ENCODE peak calls at places on chromosomes 1 and 21, in five cellular contexts. C, I, E, X and U are unnamed samples.

GRCh38 chr1:156663178-156663577 is 14.0 kb downstream of the NES start:
- DNase-seq in C (no peak), I (no peak), E (peak; percentile 58), X (no peak), U (peak; percentile 52)

GRCh38 chr1:52927219-52928082 is at the start of gene SCP2:
- DNase-seq in C (peak; percentile 65), I (peak; percentile 83), E (peak; percentile 86), X (peak; percentile 94), U (peak; percentile 86)

GRCh38 chr1:179754031-179754624 is 11.0 kb downstream of the FAM163A start:
- DNase-seq in C (peak; percentile 53), I (no peak), E (no peak), X (no peak), U (no peak)

GRCh38 chr1:209672705-209673630 is 2.2 kb upstream of the G0S2 start:
- DNase-seq in C (peak; percentile 90), I (no peak), E (no peak), X (no peak), U (no peak)

GRCh38 chr1:107228704-107229103 is 87.9 kb downstream of the NTNG1 start:
- DNase-seq in C (peak; percentile 93), I (no peak), E (no peak), X (no peak), U (no peak)

GRCh38 chr1:58699011-58699762 is 675 bp downstream of the MYSM1 start:
- DNase-seq in C (peak; percentile 8), I (no peak), E (no peak), X (no peak), U (no peak)

GRCh38 chr1:32753532-32754281 is 51.1 kb upstream of the SYNC start:
- DNase-seq in C (peak; percentile 77), I (peak; percentile 58), E (peak; percentile 68), X (peak; percentile 91), U (peak; percentile 69)

GRCh38 chr1:7995437-7995836 is 30.7 kb downstream of the ERRFI1 start:
- DNase-seq in C (no peak), I (no peak), E (no peak), X (no peak), U (no peak)

GRCh38 chr1:207516729-207517128 is 20.8 kb downstream of the CR1 start:
- DNase-seq in C (no peak), I (no peak), E (no peak), X (no peak), U (no peak)

GRCh38 chr1:60978421-60979357 is 103.7 kb upstream of the NFIA start:
- DNase-seq in C (peak; percentile 38), I (peak; percentile 39), E (peak; percentile 32), X (no peak), U (no peak)

GRCh38 chr1:1013922-1014617 is 773 bp downstream of the ISG15 start:
- DNase-seq in C (no peak), I (no peak), E (no peak), X (peak; percentile 85), U (no peak)

GRCh38 chr21:28627261-28627660 is 365.4 kb downstream of the LTN1 start:
- DNase-seq in C (no peak), I (no peak), E (no peak), X (no peak), U (no peak)
- H3K4me3 ChIP-seq in C (no peak overlapping the region), I (no peak overlapping the region), E (no peak overlapping the region), X (no peak overlapping the region), U (no peak overlapping the region)

GRCh38 chr21:46311568-46311967 is 12.1 kb downstream of the C21orf58 start:
- DNase-seq in C (no peak), I (no peak), E (no peak), X (no peak), U (no peak)

GRCh38 chr21:46317710-46318463 is 5.8 kb downstream of the C21orf58 start:
- DNase-seq in C (no peak), I (peak; percentile 43), E (no peak), X (no peak), U (peak; percentile 49)

GRCh38 chr21:46316708-46317324 is 6.9 kb downstream of the C21orf58 start:
- DNase-seq in C (no peak), I (no peak), E (no peak), X (no peak), U (no peak)

GRCh38 chr21:46318464-46318845 is 5.2 kb downstream of the C21orf58 start:
- DNase-seq in C (no peak), I (no peak), E (no peak), X (no peak), U (no peak)

DNA sequence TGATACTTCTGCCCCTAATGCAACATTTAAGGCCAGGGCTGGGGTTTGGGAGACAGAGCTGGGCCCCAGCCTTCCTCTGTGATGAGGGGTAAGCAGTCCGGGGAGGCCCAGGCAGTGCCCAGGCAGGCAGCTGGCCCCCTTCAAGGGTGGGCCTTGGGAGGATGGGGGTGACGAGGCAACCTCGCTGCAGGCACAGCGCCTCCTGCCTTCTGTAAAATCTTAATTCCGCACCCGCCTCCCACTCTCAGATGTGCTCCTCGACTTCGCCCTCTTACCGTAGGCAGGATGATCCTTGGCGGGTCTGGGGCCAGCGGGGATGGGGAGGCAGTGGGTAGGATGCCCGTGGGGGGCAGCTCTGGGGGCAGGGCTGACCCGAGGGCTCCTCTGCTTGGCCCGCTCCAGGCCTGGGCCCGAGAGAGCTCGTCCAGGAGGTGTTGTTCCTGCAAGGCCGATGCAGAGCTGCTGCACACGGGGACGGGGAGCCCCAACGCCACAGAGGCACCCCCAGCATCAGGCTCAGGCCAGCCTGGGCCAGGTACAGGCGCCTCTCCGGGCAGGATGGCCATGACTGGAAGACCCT is 9.1 kb downstream of the C21orf58 start:
- DNase-seq in C (no peak), I (no peak), E (no peak), X (no peak), U (no peak)
- TF ChIP-seq CTCF in C (no peak), I (no peak), E (no peak), X (no peak), U (no peak)

GRCh38 chr21:43940672-43941071 is 71.4 kb upstream of the TRAPPC10 start:
- DNase-seq in C (no peak), I (no peak), E (no peak), X (no peak), U (no peak)
- H3K4me1 ChIP-seq in C (peaks cover 4% of the 10 kb centered on the region), I (peaks cover 10% of the 10 kb centered on the region), E (no peaks in the 10 kb centered on the region), X (peaks cover 22% of the 10 kb centered on the region), U (peaks cover 31% of the 10 kb centered on the region)

DNA sequence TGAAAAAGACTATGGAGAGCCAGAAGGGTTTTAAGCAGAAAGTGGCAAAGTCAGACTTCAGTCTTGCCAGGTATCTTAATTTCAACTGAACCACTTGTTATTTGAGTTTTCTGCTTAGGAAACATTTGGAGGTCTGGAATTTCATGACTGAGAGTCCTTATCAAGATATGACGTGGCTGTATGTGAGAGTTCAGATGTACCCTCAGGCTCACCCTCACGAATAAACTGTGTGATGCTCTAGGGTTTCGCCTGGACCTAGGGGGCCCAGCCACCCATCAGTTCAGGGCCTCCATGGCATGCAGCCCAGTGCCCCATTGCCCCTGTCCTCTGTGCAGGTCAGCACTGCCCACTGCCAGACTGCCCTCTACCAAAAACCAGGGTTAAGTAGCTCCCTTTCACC is 30.6 kb upstream of the TADA1 start:
- DNase-seq in C (no peak), I (no peak), E (no peak), X (no peak), U (no peak)
- H3K4me3 ChIP-seq in C (no peak overlapping the region), I (no peak overlapping the region), E (no peak overlapping the region), X (no peak overlapping the region), U (no peak overlapping the region)

DNA sequence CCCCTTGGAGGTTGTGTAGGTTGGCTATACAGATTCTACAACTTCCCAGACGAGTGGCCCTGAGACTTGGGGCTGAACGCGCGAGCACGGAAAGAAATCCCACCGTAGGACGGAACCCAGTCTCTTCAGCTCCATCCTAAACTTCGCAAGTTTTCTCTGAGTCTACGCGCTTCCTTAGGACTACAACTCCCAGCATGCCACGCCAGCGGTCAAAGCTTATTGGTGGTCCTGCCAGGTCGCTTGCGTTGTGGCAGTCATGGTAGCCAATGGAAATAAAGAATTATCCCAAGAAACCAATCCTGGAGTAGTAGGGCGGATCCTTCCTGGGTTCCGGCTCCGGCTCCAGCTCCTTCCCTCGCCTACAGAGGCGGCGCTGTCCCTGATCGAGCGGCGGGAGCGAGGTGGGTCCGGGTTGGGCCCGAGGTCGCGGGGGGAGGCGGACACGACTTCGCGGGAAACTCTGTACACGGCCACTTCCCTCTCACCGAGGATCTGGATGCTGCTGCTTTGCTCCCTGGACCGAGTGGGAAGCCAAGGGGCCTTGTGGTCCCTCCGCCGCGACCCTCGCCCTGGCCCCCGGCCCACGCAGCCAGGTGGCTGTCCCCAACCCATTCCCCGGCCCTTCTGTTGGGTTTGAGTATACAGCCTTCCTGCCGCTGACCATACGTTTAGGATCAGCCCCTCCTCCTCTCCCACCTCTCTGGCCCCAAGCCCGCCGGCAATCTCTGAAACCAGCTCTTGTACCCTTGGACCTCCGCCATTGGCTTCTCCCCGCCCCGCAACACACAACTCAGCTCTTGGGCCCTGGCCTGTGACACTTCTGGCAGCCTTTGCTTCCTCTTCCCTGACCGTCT is at the start of gene ZNF691:
- DNase-seq in C (peak; percentile 96), I (peak; percentile 93), E (peak; percentile 92), X (peak; percentile 97), U (peak; percentile 88)
- TF ChIP-seq CTCF in C (peak; percentile 57), I (peak; percentile 10), E (peak; percentile 61), X (peak; percentile 41), U (peak; percentile 42)

GRCh38 chr1:160167580-160167979 is 16.2 kb downstream of the ATP1A4 start:
- DNase-seq in C (no peak), I (no peak), E (no peak), X (no peak), U (no peak)
- H3K4me1 ChIP-seq in C (peaks cover 7% of the 10 kb centered on the region), I (no peaks in the 10 kb centered on the region), E (no peaks in the 10 kb centered on the region), X (no peaks in the 10 kb centered on the region), U (peaks cover 7% of the 10 kb centered on the region)

DNA sequence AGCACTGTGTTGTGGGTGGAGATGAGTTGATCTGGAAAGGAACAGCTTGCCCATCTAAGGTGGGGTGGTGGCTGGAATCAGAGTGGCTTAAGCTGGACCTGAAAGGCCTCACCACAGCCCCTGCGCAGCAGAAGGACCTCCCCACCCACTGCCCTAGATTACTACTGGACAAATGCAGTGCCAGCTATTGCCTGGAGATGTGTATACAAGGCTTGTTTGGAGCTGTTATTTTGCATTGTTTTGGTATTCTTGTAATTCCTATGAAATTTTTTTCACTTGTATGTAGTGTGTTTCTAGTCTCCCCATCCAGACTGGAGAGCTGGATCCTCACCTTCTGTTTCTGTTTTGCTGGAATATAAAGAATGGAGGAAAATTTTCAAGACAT is 1.3 kb upstream of the SLC30A1 start:
- DNase-seq in C (no peak), I (no peak), E (no peak), X (no peak), U (no peak)
- H3K4me3 ChIP-seq in C (no peak overlapping the region), I (no peak overlapping the region), E (no peak overlapping the region), X (peak overlapping the region; percentile 96), U (peak overlapping the region; percentile 95)